ENCODE peak calls at places on chromosomes 16 and 17, in six cellular contexts. C is uterus, E is head of caudate nucleus, Q is neuronal stem cell, I is heart right ventricle, N is fibroblast of mammary gland. F is an unnamed sample.
A peak's percentile ranks its signal among the peaks of the same experiment; 100 is the strongest.

GRCh38 chr17:15981208-15981607 is 18.3 kb downstream of the ZSWIM7 start:
- DNase-seq in C (no peak), E (no peak), Q (no peak), I (no peak), N (no peak), F (no peak)

GRCh38 chr17:74199306-74200092 is 4.0 kb upstream of the RPL38 start:
- DNase-seq in C (no peak), E (peak; percentile 89), Q (peak; percentile 65), I (peak; percentile 45), N (peak; percentile 41), F (peak; percentile 77)

GRCh38 chr16:87550510-87550961 is 51.8 kb upstream of the JPH3 start:
- DNase-seq in C (no peak), E (peak; percentile 82), Q (peak; percentile 33), I (no peak), N (no peak), F (peak; percentile 69)

GRCh38 chr16:85202051-85202601 is 89.9 kb upstream of the CIBAR2 start:
- DNase-seq in C (peak; percentile 41), E (no peak), Q (no peak), I (no peak), N (no peak), F (no peak)

GRCh38 chr16:85296859-85297698 is 184.8 kb upstream of the CIBAR2 start:
- DNase-seq in C (no peak), E (peak; percentile 88), Q (no peak), I (no peak), N (peak; percentile 24), F (no peak)

GRCh38 chr17:75224983-75225382 is 19.5 kb downstream of the NUP85 start:
- DNase-seq in C (no peak), E (no peak), Q (no peak), I (no peak), N (no peak), F (no peak)

GRCh38 chr17:45430738-45431530 is 1.7 kb downstream of the ARHGAP27 start:
- DNase-seq in C (no peak), E (no peak), Q (no peak), I (no peak), N (no peak), F (no peak)

GRCh38 chr17:6701719-6702118 is 11.4 kb downstream of the SLC13A5 start:
- DNase-seq in C (no peak), E (no peak), Q (peak; percentile 32), I (no peak), N (peak; percentile 28), F (no peak)

GRCh38 chr17:71866095-71866494 is 254.7 kb upstream of the SOX9 start:
- DNase-seq in C (no peak), E (no peak), Q (no peak), I (no peak), N (no peak), F (no peak)

GRCh38 chr16:53084141-53084541 is 29.4 kb downstream of the CHD9 start:
- DNase-seq in C (no peak), E (no peak), Q (no peak), I (no peak), N (no peak), F (no peak)